ENCODE peak calls at places on chromosomes 16 and 17, in seven cellular contexts. D, E, S, F, K, Y and T are unnamed samples.

GRCh38 chr17:8623591-8623990 is 6.9 kb downstream of the MYH10 start:
- DNase-seq in D (no peak), E (no peak), S (no peak), F (no peak), K (no peak), Y (no peak), T (no peak)

GRCh38 chr17:60941028-60941427 is 263.4 kb downstream of the BCAS3 start:
- DNase-seq in D (no peak), E (no peak), S (no peak), F (no peak), K (no peak), Y (no peak), T (no peak)

GRCh38 chr17:43328650-43329049 is 70.1 kb upstream of the ARL4D start:
- DNase-seq in D (no peak), E (no peak), S (no peak), F (no peak), K (no peak), Y (no peak), T (no peak)

GRCh38 chr16:11328172-11329079 is 16.8 kb upstream of the RMI2 start:
- DNase-seq in D (no peak), E (peak), S (no peak), F (peak), K (no peak), Y (peak), T (peak)

GRCh38 chr17:77237232-77238008 is 96.7 kb downstream of the SEC14L1 start:
- DNase-seq in D (no peak), E (no peak), S (no peak), F (no peak), K (no peak), Y (no peak), T (no peak)

GRCh38 chr17:69468211-69468610 is 53.7 kb downstream of the MAP2K6 start:
- DNase-seq in D (no peak), E (no peak), S (no peak), F (no peak), K (no peak), Y (no peak), T (no peak)

GRCh38 chr17:69047368-69048263 is 13.1 kb downstream of the ABCA9 start:
- DNase-seq in D (peak), E (no peak), S (peak), F (no peak), K (no peak), Y (no peak), T (no peak)

GRCh38 chr17:773467-774319 is 8.4 kb downstream of the GLOD4 start:
- DNase-seq in D (no peak), E (no peak), S (no peak), F (no peak), K (no peak), Y (peak), T (no peak)

GRCh38 chr17:38465420-38466345 is 37.4 kb downstream of the ARHGAP23 start:
- DNase-seq in D (peak), E (no peak), S (no peak), F (no peak), K (peak), Y (no peak), T (no peak)

GRCh38 chr16:30775381-30776099 is 11.5 kb downstream of the ZNF629 start:
- DNase-seq in D (peak), E (peak), S (peak), F (peak), K (peak), Y (no peak), T (peak)

DNA sequence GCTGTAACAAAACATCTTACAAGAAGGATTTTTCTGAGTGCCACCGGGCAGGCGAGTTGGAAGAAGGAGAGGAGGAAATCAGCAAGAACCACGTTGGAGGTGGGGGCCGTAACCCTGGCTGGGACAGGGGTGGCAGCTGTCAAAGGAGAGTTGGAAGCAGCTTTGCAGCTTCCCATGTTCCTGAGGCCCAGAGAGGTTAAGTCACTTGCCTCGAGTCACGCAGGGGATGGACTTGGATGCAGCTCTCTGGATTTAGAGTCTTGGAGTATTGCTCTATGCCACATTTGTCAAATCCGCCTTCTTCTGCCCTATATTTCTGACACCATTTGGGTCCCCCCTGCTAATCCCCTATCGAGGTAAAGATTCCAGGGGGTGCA is 83.0 kb upstream of the CIBAR2 start:
- DNase-seq in D (no peak), E (no peak), S (no peak), F (no peak), K (no peak), Y (no peak), T (no peak)
- TF ChIP-seq TAF1 in D (no peak), E (no peak), S (no peak), F (no peak), K (no peak), Y (no peak), T (no peak)

GRCh38 chr16:73369841-73370240 is 321.9 kb upstream of the ZFHX3 start:
- DNase-seq in D (no peak), E (no peak), S (no peak), F (no peak), K (no peak), Y (no peak), T (no peak)

GRCh38 chr16:73361061-73361460 is 313.1 kb upstream of the ZFHX3 start:
- DNase-seq in D (no peak), E (no peak), S (no peak), F (no peak), K (no peak), Y (no peak), T (no peak)

GRCh38 chr16:73364413-73364812 is 316.5 kb upstream of the ZFHX3 start:
- DNase-seq in D (no peak), E (no peak), S (no peak), F (no peak), K (no peak), Y (no peak), T (no peak)

GRCh38 chr16:73368715-73369114 is 320.8 kb upstream of the ZFHX3 start:
- DNase-seq in D (no peak), E (no peak), S (no peak), F (no peak), K (no peak), Y (no peak), T (no peak)

DNA sequence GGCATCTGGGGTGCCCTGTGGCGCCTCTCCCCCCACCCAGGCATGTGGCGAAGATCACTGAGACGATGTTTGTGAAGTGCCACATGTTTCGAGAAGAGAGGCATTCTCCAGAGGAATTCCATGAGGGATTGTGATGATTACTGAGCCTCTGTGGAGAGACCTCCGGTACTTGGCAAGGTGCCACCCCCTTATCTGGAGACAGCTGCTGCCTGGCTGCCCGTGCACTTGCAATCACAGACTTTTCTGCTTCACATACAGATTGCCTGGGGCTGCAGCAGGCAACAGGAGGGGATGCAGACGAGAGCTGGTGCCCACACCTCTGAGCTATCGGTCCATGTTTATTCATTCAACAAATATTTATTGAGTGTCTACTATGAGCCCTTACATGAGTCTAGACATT is 317.1 kb upstream of the ZFHX3 start:
- DNase-seq in D (no peak), E (no peak), S (no peak), F (no peak), K (peak), Y (no peak), T (no peak)
- TF ChIP-seq TAF1 in D (no peak), E (no peak), S (no peak), F (no peak), K (no peak), Y (no peak), T (no peak)

DNA sequence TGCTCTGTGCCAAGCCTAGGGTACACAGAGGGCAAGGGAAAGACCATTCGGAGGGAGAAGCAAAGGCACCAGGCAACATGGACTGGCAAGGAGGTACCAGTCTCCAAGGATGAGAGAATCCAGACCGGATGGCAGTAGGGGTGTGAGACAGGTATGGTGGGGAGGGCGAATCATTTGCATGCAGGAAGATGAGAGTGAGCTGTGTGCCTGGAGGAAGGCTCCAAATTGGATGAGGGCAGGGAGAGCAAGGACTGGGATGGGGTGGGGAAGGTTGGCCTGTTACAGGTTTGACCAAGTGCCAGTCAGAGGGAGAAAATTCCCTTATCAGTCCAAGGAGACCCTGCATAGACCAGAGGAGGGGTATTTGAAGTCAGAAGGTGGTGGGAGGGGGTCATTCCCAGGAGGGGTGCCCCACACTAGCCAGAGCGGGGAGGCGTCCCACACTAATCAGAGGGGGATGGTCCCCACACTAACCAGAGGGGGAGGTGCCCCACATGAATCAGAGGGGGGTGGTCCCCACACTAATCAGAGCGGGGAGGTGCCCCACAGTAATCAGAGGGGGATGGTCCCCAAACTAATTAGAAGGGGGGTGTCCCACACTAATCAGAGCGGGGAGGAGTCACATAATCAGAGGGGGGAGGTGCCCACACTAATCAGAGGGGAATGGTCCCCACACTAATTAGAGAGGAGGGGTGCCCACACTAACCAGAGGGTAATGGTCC is 737 bp downstream of the CANT1 start:
- DNase-seq in D (peak), E (no peak), S (no peak), F (peak), K (peak), Y (no peak), T (no peak)
- TF ChIP-seq TAF1 in D (no peak), E (no peak), S (no peak), F (no peak), K (no peak), Y (no peak), T (no peak)

GRCh38 chr17:5241861-5242671 is 7.4 kb upstream of the SCIMP start:
- DNase-seq in D (no peak), E (no peak), S (no peak), F (no peak), K (no peak), Y (no peak), T (no peak)
- TF ChIP-seq TAF1 in D (no peak), E (no peak), S (no peak), F (no peak), K (no peak), Y (peak), T (peak)

GRCh38 chr17:47177261-47177660 is 11.8 kb downstream of the CDC27 start:
- DNase-seq in D (no peak), E (no peak), S (no peak), F (no peak), K (no peak), Y (no peak), T (no peak)
- TF ChIP-seq TAF1 in D (no peak), E (no peak), S (no peak), F (no peak), K (no peak), Y (no peak), T (no peak)

GRCh38 chr16:27526169-27526568 is 23.5 kb downstream of the GTF3C1 start:
- DNase-seq in D (no peak), E (no peak), S (no peak), F (no peak), K (peak), Y (no peak), T (no peak)

GRCh38 chr16:27518226-27518625 is 31.5 kb downstream of the GTF3C1 start:
- DNase-seq in D (no peak), E (no peak), S (no peak), F (no peak), K (no peak), Y (no peak), T (no peak)

GRCh38 chr16:27522173-27522707 is 27.5 kb downstream of the GTF3C1 start:
- DNase-seq in D (no peak), E (no peak), S (no peak), F (no peak), K (no peak), Y (no peak), T (no peak)

GRCh38 chr16:27516360-27516759 is 33.4 kb downstream of the GTF3C1 start:
- DNase-seq in D (no peak), E (no peak), S (no peak), F (no peak), K (no peak), Y (no peak), T (no peak)

DNA sequence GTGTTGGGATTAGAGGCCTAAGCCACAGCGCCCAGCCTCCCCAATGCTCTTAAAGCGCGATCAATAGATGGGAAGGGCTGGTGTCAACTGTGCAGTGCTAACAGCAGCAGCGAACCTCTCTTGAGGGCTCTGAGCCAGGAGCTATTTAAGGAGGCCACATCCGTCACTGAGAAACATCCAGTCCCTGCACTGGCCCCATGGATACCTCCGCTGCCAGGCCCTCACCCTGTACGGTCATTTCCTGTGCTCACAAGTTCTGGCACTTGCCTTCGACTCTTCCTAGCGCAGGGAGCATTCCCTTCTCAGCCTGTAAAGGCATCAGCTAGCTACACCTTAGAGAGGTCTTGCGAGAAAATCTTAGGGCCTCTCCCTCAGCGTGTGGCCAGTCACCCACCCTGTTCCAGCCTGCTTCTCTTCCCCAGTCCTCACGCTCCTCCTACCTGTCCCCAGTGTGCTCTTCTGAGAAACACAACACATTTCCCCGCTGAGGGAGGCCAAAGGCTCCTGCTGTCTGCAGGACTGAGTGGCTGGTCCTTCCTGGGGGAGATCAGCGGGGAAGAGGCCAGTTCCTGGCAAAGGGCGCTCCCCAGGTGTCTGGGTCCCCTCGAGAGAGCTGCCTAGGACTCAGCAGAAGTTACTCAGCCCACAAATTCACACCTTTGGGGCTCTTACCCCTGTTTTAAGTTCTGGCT is 28.6 kb downstream of the GTF3C1 start:
- DNase-seq in D (no peak), E (no peak), S (no peak), F (no peak), K (no peak), Y (no peak), T (no peak)
- TF ChIP-seq TAF1 in D (no peak), E (no peak), S (no peak), F (no peak), K (no peak), Y (no peak), T (no peak)

GRCh38 chr17:3919123-3919624 is 2.9 kb upstream of the P2RX1 start:
- DNase-seq in D (no peak), E (no peak), S (no peak), F (no peak), K (no peak), Y (no peak), T (no peak)

GRCh38 chr17:3920940-3921852 is 4.9 kb upstream of the P2RX1 start:
- DNase-seq in D (no peak), E (no peak), S (no peak), F (no peak), K (no peak), Y (no peak), T (no peak)

GRCh38 chr17:3922765-3923164 is 6.5 kb upstream of the P2RX1 start:
- DNase-seq in D (no peak), E (no peak), S (no peak), F (no peak), K (no peak), Y (no peak), T (no peak)

GRCh38 chr17:3923466-3924190 is 7.4 kb upstream of the P2RX1 start:
- DNase-seq in D (no peak), E (no peak), S (no peak), F (no peak), K (no peak), Y (no peak), T (no peak)

GRCh38 chr17:3921853-3922319 is 5.6 kb upstream of the P2RX1 start:
- DNase-seq in D (no peak), E (no peak), S (no peak), F (no peak), K (no peak), Y (no peak), T (no peak)
- TF ChIP-seq TAF1 in D (no peak), E (no peak), S (no peak), F (no peak), K (no peak), Y (no peak), T (no peak)

DNA sequence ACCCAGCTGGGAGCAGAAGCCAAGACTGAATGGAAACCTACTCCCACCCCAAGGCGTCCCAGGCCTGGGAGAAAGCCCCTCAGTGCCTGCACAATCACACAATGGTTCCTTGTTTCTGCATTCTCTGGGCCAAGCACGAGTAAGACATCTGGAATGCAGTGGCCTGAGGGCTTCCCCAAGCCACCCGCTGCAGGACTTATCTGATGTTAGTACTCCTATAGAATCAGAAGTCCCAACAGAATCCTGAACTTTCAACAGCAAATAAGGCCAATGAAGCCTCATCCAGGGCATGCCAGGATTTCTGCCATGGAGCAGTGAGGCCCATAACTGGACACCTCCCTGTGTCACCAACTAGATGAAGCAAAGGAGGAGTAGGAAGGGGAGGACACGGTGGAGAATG is 28.6 kb downstream of the MYO18A start:
- DNase-seq in D (no peak), E (no peak), S (peak), F (no peak), K (no peak), Y (no peak), T (no peak)
- TF ChIP-seq TAF1 in D (no peak), E (no peak), S (no peak), F (no peak), K (no peak), Y (no peak), T (no peak)